ENCODE peak calls at places on chromosomes 6 and 20, in six cellular contexts. A is K562, V is A549, U is suprapubic skin, Y is esophagus muscularis mucosa, C is H1. F is an unnamed sample.

GRCh38 chr20:17646901-17647301 is 35.1 kb downstream of the RRBP1 start:
- DNase-seq in A (no peak), V (no peak), U (peak; percentile 47), Y (no peak), C (no peak), F (no peak)

GRCh38 chr20:19254086-19254821 is 41.8 kb downstream of the SLC24A3 start:
- DNase-seq in A (no peak), V (no peak), U (no peak), Y (no peak), C (peak; percentile 24), F (no peak)

GRCh38 chr20:24823989-24824693 is 124.9 kb upstream of the CST7 start:
- DNase-seq in A (no peak), V (no peak), U (peak; percentile 40), Y (no peak), C (no peak), F (no peak)

GRCh38 chr20:61839912-61840441 is 225.7 kb downstream of the TAF4 start:
- DNase-seq in A (no peak), V (no peak), U (no peak), Y (no peak), C (no peak), F (no peak)

GRCh38 chr20:31830406-31830981 is 11.3 kb downstream of the MYLK2 start:
- DNase-seq in A (no peak), V (no peak), U (no peak), Y (no peak), C (no peak), F (no peak)

GRCh38 chr6:28336284-28337024 is 506 bp upstream of the ZSCAN31 start:
- DNase-seq in A (peak; percentile 68), V (no peak), U (no peak), Y (no peak), C (no peak), F (no peak)

GRCh38 chr6:37826188-37826587 is 6.7 kb downstream of the ZFAND3 start:
- DNase-seq in A (no peak), V (no peak), U (no peak), Y (no peak), C (no peak), F (no peak)

GRCh38 chr6:169227116-169227515 is 26.5 kb downstream of the THBS2 start:
- DNase-seq in A (no peak), V (no peak), U (no peak), Y (peak; percentile 77), C (no peak), F (no peak)

GRCh38 chr6:73421534-73421933 is 26.9 kb downstream of the DDX43 start:
- DNase-seq in A (peak; percentile 28), V (no peak), U (no peak), Y (no peak), C (no peak), F (no peak)

GRCh38 chr20:9555781-9556180 is 41.4 kb downstream of the LAMP5 start:
- DNase-seq in A (no peak), V (peak; percentile 18), U (no peak), Y (no peak), C (no peak), F (no peak)

GRCh38 chr20:46023999-46024398 is 5.0 kb upstream of the SLC12A5 start:
- DNase-seq in A (no peak), V (no peak), U (no peak), Y (no peak), C (no peak), F (no peak)

GRCh38 chr20:46028110-46028509 is 905 bp upstream of the SLC12A5 start:
- DNase-seq in A (no peak), V (no peak), U (no peak), Y (no peak), C (no peak), F (no peak)

GRCh38 chr20:46027245-46027853 is 1.7 kb upstream of the SLC12A5 start:
- DNase-seq in A (peak; percentile 68), V (peak; percentile 42), U (no peak), Y (no peak), C (peak; percentile 57), F (no peak)

GRCh38 chr20:46023148-46023484 is 5.9 kb upstream of the SLC12A5 start:
- DNase-seq in A (no peak), V (no peak), U (no peak), Y (no peak), C (no peak), F (no peak)

DNA sequence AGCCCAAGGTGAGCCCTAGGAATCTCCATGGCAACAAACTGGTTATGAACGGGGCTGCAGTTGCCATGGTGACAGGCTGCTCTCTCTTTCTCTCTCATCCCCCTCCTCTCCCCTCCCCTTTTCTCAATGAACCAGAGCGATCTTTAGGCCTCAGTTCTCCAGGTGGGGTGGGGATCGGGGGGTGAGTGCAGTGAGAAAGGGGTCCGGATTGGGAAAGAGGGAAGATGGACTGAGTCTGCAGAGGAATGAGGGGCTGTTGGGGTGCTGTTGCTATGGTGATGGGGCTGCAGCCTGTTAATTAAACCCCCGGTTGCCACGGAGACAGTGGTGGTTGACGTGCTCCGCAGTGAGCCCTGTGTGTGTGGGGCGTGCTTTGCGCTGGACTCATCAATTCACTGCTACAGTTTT is 3.6 kb upstream of the SLC12A5 start:
- DNase-seq in A (no peak), V (no peak), U (no peak), Y (no peak), C (no peak), F (no peak)
- TF ChIP-seq EP300 in A (no peak), V (no peak), U (no peak), Y (no peak), C (no peak), F (no peak)

GRCh38 chr6:11462742-11463414 is 74.7 kb upstream of the TMEM170B start:
- DNase-seq in A (no peak), V (no peak), U (no peak), Y (no peak), C (no peak), F (no peak)

GRCh38 chr6:11460001-11460668 is 77.4 kb upstream of the TMEM170B start:
- DNase-seq in A (no peak), V (peak; percentile 34), U (no peak), Y (no peak), C (no peak), F (no peak)

GRCh38 chr6:11460837-11461661 is 76.5 kb upstream of the TMEM170B start:
- DNase-seq in A (no peak), V (no peak), U (no peak), Y (no peak), C (no peak), F (no peak)

GRCh38 chr6:11459002-11459658 is 78.4 kb upstream of the TMEM170B start:
- DNase-seq in A (no peak), V (no peak), U (no peak), Y (no peak), C (no peak), F (no peak)

DNA sequence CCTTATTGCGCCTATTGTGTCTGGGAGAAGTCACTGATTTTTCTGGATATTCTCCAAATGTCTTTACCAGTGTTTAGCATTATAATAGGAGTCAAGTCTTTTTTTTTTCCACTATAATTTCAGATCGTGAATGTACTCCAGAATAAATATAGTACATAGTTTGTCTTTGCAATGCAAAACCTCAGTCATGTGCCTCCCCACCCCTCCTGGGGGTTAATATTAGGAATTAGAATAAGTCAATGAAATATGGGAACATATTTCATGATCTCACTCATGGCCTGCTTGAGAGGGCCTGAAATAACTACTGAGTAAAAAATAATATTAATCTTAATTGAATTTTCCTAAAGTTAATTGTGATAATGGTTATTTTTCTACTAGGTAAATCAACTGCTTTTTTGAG is 79.0 kb upstream of the TMEM170B start:
- DNase-seq in A (no peak), V (no peak), U (no peak), Y (no peak), C (no peak), F (no peak)
- TF ChIP-seq EP300 in A (no peak), V (no peak), U (no peak), Y (no peak), C (no peak), F (no peak)

GRCh38 chr6:166473886-166474596 is 91.3 kb upstream of the MPC1 start:
- DNase-seq in A (no peak), V (no peak), U (no peak), Y (no peak), C (no peak), F (no peak)

GRCh38 chr6:166469426-166469961 is 86.8 kb upstream of the MPC1 start:
- DNase-seq in A (no peak), V (no peak), U (no peak), Y (no peak), C (no peak), F (no peak)

GRCh38 chr6:166470029-166470862 is 87.5 kb upstream of the MPC1 start:
- DNase-seq in A (no peak), V (no peak), U (no peak), Y (no peak), C (no peak), F (no peak)

GRCh38 chr6:166470863-166471410 is 88.2 kb upstream of the MPC1 start:
- DNase-seq in A (no peak), V (no peak), U (peak; percentile 46), Y (no peak), C (no peak), F (no peak)

GRCh38 chr6:166471797-166472260 is 89.1 kb upstream of the MPC1 start:
- DNase-seq in A (no peak), V (no peak), U (no peak), Y (no peak), C (no peak), F (no peak)
- TF ChIP-seq EP300 in A (no peak), V (no peak), U (no peak), Y (no peak), C (no peak), F (no peak)

GRCh38 chr6:156691018-156691417 is 86.2 kb upstream of the ARID1B start:
- DNase-seq in A (no peak), V (no peak), U (no peak), Y (no peak), C (no peak), F (no peak)
- TF ChIP-seq EP300 in A (no peak), V (no peak), U (no peak), Y (no peak), C (no peak), F (no peak)